ENCODE peak calls at places on chromosomes 6 and 20, in four cellular contexts. M, R, B and S are unnamed samples.

GRCh38 chr6:75557068-75557467 is 44.6 kb upstream of the SENP6 start:
- DNase-seq in M (no peak), R (no peak), B (no peak), S (no peak)

GRCh38 chr20:45154183-45154582 is 20.5 kb upstream of the PI3 start:
- DNase-seq in M (no peak), R (no peak), B (peak; percentile 5), S (peak; percentile 5)

GRCh38 chr20:52775786-52776185 is 196.4 kb upstream of the TSHZ2 start:
- DNase-seq in M (no peak), R (no peak), B (no peak), S (no peak)

GRCh38 chr6:163668061-163668426 is 253.5 kb downstream of the QKI start:
- DNase-seq in M (no peak), R (no peak), B (no peak), S (no peak)

GRCh38 chr20:63534427-63534830 is 2.7 kb downstream of the PTK6 start:
- DNase-seq in M (no peak), R (no peak), B (no peak), S (no peak)

GRCh38 chr20:33771938-33772337 is 39.2 kb upstream of the CHMP4B start:
- DNase-seq in M (no peak), R (no peak), B (no peak), S (no peak)

GRCh38 chr20:20480126-20480525 is 112.2 kb downstream of the INSM1 start:
- DNase-seq in M (no peak), R (no peak), B (no peak), S (no peak)

GRCh38 chr20:47603260-47603659 is 101.6 kb downstream of the NCOA3 start:
- DNase-seq in M (no peak), R (no peak), B (no peak), S (no peak)

GRCh38 chr6:22929228-22929627 is 359.9 kb downstream of the HDGFL1 start:
- DNase-seq in M (no peak), R (no peak), B (no peak), S (no peak)

GRCh38 chr20:9723501-9723900 is 115.4 kb downstream of the PAK5 start:
- DNase-seq in M (no peak), R (no peak), B (no peak), S (no peak)

GRCh38 chr6:53961679-53962370 is 149.4 kb upstream of the MLIP start:
- DNase-seq in M (no peak), R (no peak), B (peak; percentile 19), S (peak; percentile 9)

GRCh38 chr20:62427172-62428007 is at the start of gene RBBP8NL:
- DNase-seq in M (no peak), R (no peak), B (no peak), S (no peak)

DNA sequence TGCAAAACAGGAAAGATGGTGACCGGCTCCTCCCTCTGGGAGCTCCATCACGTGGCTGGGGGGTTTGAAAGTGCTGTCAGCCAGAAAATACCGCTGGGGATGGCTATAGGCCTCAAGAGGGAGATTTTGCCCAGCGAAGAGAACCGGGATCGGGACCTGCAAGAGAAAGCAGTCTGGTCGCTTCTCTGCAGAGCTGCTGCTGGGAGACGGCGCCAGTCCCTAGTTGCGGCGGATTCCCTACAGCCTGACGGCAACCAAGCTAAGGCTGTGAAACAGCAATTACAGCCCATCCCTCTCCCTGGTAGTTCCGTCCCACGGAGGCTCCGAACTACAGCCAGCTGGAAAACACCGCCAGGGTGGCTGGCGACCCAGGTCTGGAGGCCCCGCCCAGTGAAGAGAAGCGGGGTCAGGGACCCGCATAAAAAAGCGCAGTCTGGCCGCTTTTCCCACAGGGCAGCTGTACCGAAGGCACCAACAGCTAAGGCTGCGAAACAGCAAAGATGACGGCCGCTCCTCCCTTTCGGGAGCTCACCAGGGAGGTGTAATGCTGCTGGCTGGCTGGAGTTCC is 238.1 kb upstream of the IRAK1BP1 start:
- DNase-seq in M (no peak), R (no peak), B (peak; percentile 14), S (no peak)
- TF ChIP-seq ELK1 in M (no peak), R (no peak), B (no peak), S (no peak)

DNA sequence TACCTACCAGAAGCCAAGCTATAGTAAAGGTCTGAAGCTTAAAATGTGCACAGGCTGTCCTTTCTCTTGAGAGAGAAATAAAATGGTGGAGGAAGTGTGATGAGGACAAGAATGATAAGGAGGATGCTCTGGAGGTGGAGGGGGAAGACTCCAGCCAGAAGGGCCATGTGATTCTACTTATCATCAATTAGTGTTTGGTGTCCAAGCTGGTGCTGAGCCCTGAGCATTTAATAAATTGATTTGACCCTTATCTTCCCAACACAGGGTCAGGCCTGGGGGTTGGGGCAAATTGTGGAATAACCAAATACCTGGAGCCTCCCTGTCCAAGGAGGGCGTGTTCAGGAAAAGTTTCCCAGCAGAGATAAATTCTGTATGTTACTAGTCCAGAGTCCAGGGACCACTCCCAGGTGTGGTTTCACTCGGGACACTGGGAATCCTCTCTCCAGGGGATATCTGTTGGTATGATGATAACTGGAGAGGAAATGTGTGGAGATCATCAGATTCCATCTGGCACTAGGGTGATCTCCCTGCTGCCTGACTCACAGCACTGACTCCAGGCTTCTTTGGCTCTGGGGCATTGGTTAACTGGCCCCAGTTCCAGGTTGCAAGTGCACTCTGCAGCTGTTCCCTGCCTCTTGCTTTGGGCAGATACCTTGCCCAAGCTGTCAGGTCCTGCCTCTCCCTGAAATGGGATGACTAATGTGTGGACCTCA is 3.8 kb upstream of the MYBL2 start:
- DNase-seq in M (no peak), R (no peak), B (peak; percentile 34), S (no peak)
- TF ChIP-seq ELK1 in M (no peak), R (no peak), B (no peak), S (no peak)

GRCh38 chr6:148974351-148974750 is 227.5 kb downstream of the UST start:
- DNase-seq in M (no peak), R (no peak), B (no peak), S (no peak)

GRCh38 chr6:148971027-148971927 is 224.4 kb downstream of the UST start:
- DNase-seq in M (no peak), R (no peak), B (peak; percentile 48), S (no peak)

GRCh38 chr6:148969679-148970078 is 222.8 kb downstream of the UST start:
- DNase-seq in M (no peak), R (no peak), B (peak; percentile 95), S (no peak)

GRCh38 chr6:148973809-148974208 is 227.0 kb downstream of the UST start:
- DNase-seq in M (no peak), R (no peak), B (peak; percentile 66), S (peak; percentile 24)

DNA sequence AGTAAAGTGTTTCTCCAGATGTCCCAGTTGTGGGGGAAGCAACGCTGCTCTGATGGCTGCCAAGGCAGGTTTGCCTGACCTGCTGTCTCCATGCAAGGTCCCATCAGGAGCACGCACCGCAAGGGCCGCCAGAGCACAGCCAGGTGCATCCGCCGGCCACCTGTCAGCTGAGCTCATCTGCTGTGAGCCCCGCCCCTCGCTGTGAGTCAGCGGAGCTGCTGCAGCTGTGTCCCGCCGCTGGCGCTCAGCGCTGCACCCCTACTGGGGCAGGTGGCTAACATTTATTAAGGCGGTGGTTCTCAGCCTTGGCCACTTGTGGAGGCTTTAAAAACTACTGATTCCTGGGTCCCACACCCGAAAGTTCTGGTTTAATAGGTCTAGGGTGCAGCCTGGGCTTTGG is 225.7 kb downstream of the UST start:
- DNase-seq in M (peak; percentile 54), R (no peak), B (no peak), S (peak; percentile 20)
- TF ChIP-seq ELK1 in M (no peak), R (no peak), B (no peak), S (no peak)

DNA sequence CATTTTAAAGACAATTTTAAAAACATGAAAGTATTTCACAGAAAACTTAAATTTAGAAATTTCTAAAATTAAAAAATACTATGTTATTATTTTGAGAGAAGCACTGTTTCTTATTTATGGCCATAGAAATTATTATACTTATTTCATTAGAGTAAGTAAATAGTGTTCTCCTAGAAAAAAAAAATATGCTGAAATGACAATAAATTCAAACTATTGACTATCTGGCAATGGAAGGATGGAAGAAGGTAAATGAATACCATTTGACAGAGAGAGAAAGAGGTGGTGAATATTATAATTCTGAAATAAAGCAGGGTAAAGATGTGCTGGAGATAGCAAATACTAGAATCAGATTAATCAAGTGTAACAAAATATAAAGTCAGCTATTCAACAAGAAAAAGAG is 294.8 kb downstream of the PTPRK start:
- DNase-seq in M (no peak), R (no peak), B (no peak), S (no peak)
- TF ChIP-seq ELK1 in M (no peak), R (no peak), B (no peak), S (no peak)

GRCh38 chr6:151097207-151097606 is 142.6 kb upstream of the AKAP12 start:
- DNase-seq in M (no peak), R (no peak), B (no peak), S (no peak)

GRCh38 chr6:151100326-151100725 is 139.4 kb upstream of the AKAP12 start:
- DNase-seq in M (no peak), R (no peak), B (no peak), S (no peak)

GRCh38 chr6:151096691-151097090 is 143.1 kb upstream of the AKAP12 start:
- DNase-seq in M (no peak), R (no peak), B (peak; percentile 23), S (no peak)

GRCh38 chr6:151096255-151096612 is 143.5 kb upstream of the AKAP12 start:
- DNase-seq in M (no peak), R (no peak), B (no peak), S (no peak)

GRCh38 chr6:151098166-151098565 is 141.6 kb upstream of the AKAP12 start:
- DNase-seq in M (no peak), R (no peak), B (no peak), S (no peak)
- TF ChIP-seq ELK1 in M (no peak), R (no peak), B (no peak), S (no peak)

DNA sequence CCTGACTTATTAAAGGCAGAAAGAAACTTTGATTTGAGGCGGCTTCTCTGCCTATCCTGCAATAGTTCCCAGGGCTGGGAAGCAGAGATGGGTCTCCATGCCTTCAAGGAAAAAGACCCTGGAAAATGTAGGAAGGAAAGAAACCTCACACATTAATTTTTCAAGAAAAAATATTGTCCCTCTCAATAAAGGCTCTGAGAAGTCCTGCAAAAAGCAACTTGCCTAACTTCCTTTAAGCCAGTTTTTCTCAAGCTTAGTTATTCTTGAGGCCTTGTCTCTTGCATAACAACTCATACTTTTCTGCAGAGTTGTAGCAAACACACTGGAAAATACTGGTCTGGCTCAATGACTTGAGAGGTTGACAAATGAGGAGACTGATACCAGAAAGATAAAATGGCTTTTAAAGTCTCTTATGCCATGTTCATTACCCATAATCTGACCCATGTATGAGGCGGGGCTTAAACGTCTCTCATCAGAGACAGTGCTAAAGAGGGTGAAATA is 82.1 kb upstream of the KCNG1 start:
- DNase-seq in M (no peak), R (no peak), B (no peak), S (no peak)
- TF ChIP-seq ELK1 in M (no peak), R (no peak), B (no peak), S (no peak)

GRCh38 chr6:6993503-6994237 is 114.1 kb upstream of the RREB1 start:
- DNase-seq in M (no peak), R (no peak), B (no peak), S (no peak)

GRCh38 chr6:6997282-6998193 is 110.2 kb upstream of the RREB1 start:
- DNase-seq in M (no peak), R (no peak), B (no peak), S (no peak)

GRCh38 chr6:6996124-6996523 is 111.6 kb upstream of the RREB1 start:
- DNase-seq in M (no peak), R (no peak), B (no peak), S (no peak)

GRCh38 chr6:6994796-6995195 is 113.0 kb upstream of the RREB1 start:
- DNase-seq in M (no peak), R (no peak), B (no peak), S (no peak)

DNA sequence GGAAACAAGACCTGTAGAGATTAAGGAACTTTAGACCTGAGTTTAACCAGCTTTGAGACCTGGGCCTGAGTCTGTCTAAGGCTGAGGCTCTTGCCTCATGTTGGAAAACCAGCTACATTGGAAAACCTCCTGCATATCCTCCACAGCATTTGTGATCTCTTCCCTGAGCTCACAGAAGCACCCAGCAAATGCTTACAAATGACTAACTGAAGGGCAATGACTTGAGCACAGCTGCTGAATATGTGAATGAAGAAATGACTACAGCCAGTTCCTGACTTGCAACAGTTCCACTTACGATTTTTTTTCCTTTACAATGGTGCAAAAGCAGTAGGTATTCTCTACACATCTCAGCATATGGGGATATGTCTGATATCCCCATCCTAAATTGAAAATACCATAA is 112.4 kb upstream of the RREB1 start:
- DNase-seq in M (no peak), R (no peak), B (peak; percentile 11), S (no peak)
- TF ChIP-seq ELK1 in M (no peak), R (no peak), B (no peak), S (no peak)